ENCODE peak calls at places on chromosomes 2 and 18, in nine cellular contexts. S is GM06990, G is adrenal gland, E is K562, H is left ventricle myocardium inferior, Q is tibial artery, I is foreskin fibroblast, X is psoas muscle, J is upper lobe of left lung. D is an unnamed sample.

GRCh38 chr18:3498705-3499451 is 48.9 kb downstream of the TGIF1 start:
- DNase-seq in S (no peak), H (peak; percentile 22), Q (no peak), I (peak; percentile 26), J (no peak), X (no peak), E (no peak), G (peak; percentile 43), D (no peak)

GRCh38 chr2:174586418-174586817 is 11.2 kb downstream of the WIPF1 start:
- DNase-seq in J (no peak), I (no peak), Q (no peak), G (no peak), H (no peak), E (no peak), X (no peak), S (no peak), D (no peak)

GRCh38 chr2:234218261-234219180 is 168.0 kb downstream of the SPP2 start:
- DNase-seq in J (no peak), E (no peak), Q (no peak), S (no peak), G (no peak), X (no peak), I (peak; percentile 32), H (no peak), D (no peak)

GRCh38 chr2:57180042-57180567 is 866.5 kb upstream of the VRK2 start:
- DNase-seq in Q (no peak), S (no peak), G (no peak), E (no peak), X (no peak), I (peak; percentile 25), J (no peak), H (no peak), D (no peak)

GRCh38 chr2:66805136-66805535 is 370.2 kb downstream of the MEIS1 start:
- DNase-seq in Q (no peak), X (no peak), G (peak; percentile 29), J (no peak), H (no peak), E (no peak), S (no peak), I (no peak), D (no peak)

GRCh38 chr2:71521436-71521950 is 68.1 kb downstream of the DYSF start:
- DNase-seq in E (no peak), X (no peak), I (no peak), H (no peak), J (no peak), G (no peak), S (no peak), Q (no peak), D (no peak)

GRCh38 chr2:75605770-75606535 is 40.6 kb upstream of the MRPL19 start:
- DNase-seq in I (peak; percentile 96), Q (no peak), S (no peak), H (no peak), E (no peak), J (peak; percentile 68), X (no peak), G (no peak), D (no peak)

GRCh38 chr2:69083126-69083733 is 70.3 kb downstream of the ANTXR1 start:
- DNase-seq in X (no peak), H (no peak), G (peak; percentile 53), I (peak; percentile 68), E (no peak), Q (no peak), S (no peak), J (no peak), D (no peak)

GRCh38 chr2:136131961-136132839 is 14.3 kb upstream of the CXCR4 start:
- DNase-seq in G (no peak), I (no peak), E (no peak), X (no peak), H (no peak), J (peak; percentile 70), S (peak; percentile 86), Q (peak; percentile 37), D (peak; percentile 94)

GRCh38 chr18:64073956-64074355 is 74.9 kb downstream of the LINC00305 start:
- DNase-seq in I (no peak), E (no peak), Q (no peak), X (no peak), G (no peak), H (no peak), S (no peak), J (no peak), D (no peak)

GRCh38 chr2:236040600-236041328 is 127.4 kb downstream of the GBX2 start:
- DNase-seq in Q (no peak), G (no peak), X (no peak), I (no peak), H (no peak), E (no peak), S (no peak), J (no peak), D (no peak)

GRCh38 chr2:78585849-78586248 is 439.7 kb upstream of the REG3G start:
- DNase-seq in Q (no peak), I (no peak), S (no peak), E (no peak), H (no peak), G (no peak), X (no peak), J (no peak), D (no peak)

GRCh38 chr2:29016500-29016899 is 35.4 kb downstream of the TOGARAM2 start:
- DNase-seq in X (peak; percentile 84), Q (no peak), J (no peak), S (no peak), H (peak; percentile 55), E (no peak), G (no peak), I (no peak), D (no peak)

GRCh38 chr2:72097276-72097675 is 50.4 kb downstream of the CYP26B1 start:
- DNase-seq in H (no peak), E (no peak), S (no peak), Q (no peak), I (no peak), G (no peak), X (no peak), J (no peak), D (no peak)

DNA sequence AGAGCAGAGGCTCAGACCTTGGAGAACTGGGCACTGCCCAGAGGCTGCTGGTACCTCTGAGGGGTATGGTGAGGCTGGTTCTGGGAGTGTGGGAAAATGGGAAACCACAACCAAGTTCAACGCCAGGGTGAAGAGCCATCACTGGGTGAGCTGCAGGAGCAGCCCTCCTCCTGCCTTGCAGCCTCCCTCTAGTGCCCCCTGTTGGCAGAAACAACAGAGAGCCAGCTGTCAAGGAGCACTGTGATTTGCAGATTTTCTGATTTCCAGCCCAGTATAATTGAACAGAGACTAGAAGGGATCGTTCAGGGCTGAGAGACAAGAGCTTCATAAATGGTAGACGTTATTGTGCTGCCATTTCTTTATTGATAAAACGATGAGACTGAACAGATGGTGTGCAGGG is 50.5 kb downstream of the MAPK4 start:
- DNase-seq in S (no peak), J (no peak), H (no peak), I (no peak), E (peak; percentile 12), Q (no peak), X (no peak), G (no peak), D (no peak)
- TF ChIP-seq CTCF in S (peak; percentile 52), J (no peak), H (no peak), I (no peak), E (peak; percentile 53), Q (no peak), X (no peak), G (no peak), D (peak; percentile 65)

DNA sequence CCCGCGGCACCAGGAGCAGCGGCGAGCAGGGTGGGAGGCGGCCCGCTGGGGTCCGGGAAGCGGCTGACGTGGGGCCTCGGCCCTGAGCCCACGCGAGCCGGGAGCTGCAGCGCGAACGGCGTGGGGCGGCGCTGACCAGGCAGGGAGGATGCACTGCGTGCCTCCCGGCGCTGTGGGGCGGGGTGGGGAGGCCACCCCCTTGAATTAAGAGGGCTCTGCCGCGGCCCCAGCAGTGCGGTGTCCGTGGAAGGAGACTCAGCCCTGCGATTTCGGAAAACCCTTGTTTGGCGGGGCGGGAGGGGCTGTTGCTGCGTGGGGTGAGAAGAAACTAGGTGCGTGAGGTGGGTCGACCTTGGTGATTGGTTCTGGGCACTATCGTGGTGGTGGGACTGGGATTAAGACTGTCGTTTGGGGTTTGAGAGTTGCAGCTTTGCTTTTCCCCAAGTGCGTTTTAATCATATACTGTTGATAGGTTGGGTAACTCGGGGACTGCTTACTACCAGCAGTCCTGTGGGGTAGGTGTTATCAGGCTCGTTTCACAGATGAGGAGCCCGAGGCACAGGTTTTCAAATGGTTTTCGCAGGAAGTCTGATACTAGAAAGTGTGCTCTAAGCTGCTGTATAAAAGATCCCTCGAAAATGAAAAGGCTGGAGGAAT is 703 bp downstream of the ACSL3 start:
- DNase-seq in H (peak; percentile 51), I (no peak), Q (peak; percentile 28), X (peak; percentile 79), E (peak; percentile 59), G (peak; percentile 48), J (peak; percentile 39), S (no peak), D (no peak)
- H3K4me3 ChIP-seq in H (peak overlapping the region; percentile 89), I (peak overlapping the region; percentile 100), Q (peak overlapping the region; percentile 82), X (peak overlapping the region; percentile 99), E (peak overlapping the region; percentile 93), G (peak overlapping the region; percentile 74), J (peak overlapping the region; percentile 89), S (peak overlapping the region; percentile 86), D (peak overlapping the region; percentile 94)

GRCh38 chr2:64000630-64001381 is 18.4 kb downstream of the VPS54 start:
- DNase-seq in S (no peak), Q (no peak), E (no peak), J (no peak), I (no peak), H (no peak), X (peak; percentile 30), G (no peak), D (no peak)
- TF ChIP-seq CTCF in S (no peak), Q (no peak), E (no peak), J (no peak), I (no peak), H (peak; percentile 22), X (no peak), G (no peak), D (peak; percentile 23)

GRCh38 chr18:59898609-59899297 is 1.0 kb upstream of the PMAIP1 start:
- DNase-seq in Q (no peak), E (no peak), G (no peak), H (no peak), X (no peak), J (no peak), S (no peak), I (no peak), D (no peak)
- H3K4me3 ChIP-seq in Q (no peak overlapping the region), E (peak overlapping the region; percentile 85), G (no peak overlapping the region), H (peak overlapping the region; percentile 75), X (peak overlapping the region; percentile 66), J (peak overlapping the region; percentile 57), S (peak overlapping the region; percentile 73), I (peak overlapping the region; percentile 78), D (peak overlapping the region; percentile 94)

DNA sequence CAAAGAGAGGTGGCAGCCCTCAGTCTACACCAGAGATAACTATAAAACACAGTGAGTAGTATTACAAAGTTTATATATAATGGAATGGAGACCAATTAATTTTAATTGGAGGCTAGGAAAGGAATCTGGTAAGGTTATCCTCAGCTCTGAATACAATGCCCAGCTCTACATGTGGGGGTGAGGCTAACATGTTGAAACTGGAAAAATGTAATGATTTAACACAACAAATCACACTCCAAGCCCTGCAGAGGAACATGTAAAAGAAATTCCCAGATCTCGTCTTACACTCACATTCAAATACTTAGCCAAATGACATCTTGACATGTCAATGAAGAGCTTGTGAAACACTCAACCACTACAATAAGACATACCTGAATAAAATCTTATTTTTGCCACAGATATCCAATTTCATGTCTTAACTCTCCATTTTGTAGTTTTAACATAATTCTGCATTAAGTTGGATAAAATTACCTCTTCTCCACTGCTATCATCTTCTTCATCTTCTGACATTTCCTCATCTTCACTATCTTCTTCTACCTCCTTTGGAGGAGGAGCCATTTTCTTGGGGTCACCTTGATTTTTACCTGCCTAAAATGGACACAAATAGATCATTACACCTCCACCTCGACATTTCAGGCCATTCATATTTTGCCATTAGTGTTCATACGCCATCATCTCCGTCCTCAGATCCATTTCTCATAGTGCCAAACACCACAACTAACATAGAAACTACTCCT is 1.4 kb downstream of the NCL start:
- DNase-seq in H (no peak), J (no peak), I (no peak), Q (no peak), G (no peak), X (no peak), E (no peak), S (no peak), D (no peak)
- TF ChIP-seq CTCF in H (no peak), J (no peak), I (no peak), Q (no peak), G (no peak), X (no peak), E (no peak), S (no peak), D (no peak)